ENCODE peak calls at places on chromosome 21, in six cellular contexts. One of them, this sample, is unnamed.

GRCh38 chr21:46124083-46124925 is 26.4 kb downstream of the COL6A2 start:
- DNase-seq in stimulated activated effector memory CD8-positive, alpha-beta T cell treated with anti-CD3 and anti-CD28 coated beads, Interleukin-12 subunit alpha, Interleukin-12 subunit beta, amount 100 ng/mL, for 72 hours: no peak
- DNase-seq in NCI-H774: no peak
- DNase-seq in SHP77: no peak
- DNase-seq in NCI-H1694 treated with DMSO at 0.1 percent for 48 hours: no peak
- DNase-seq in B cell: peak; percentile 45
- DNase-seq in this sample: no peak

GRCh38 chr21:28781602-28782274 is 210.9 kb downstream of the LTN1 start:
- DNase-seq in B cell: no peak
- DNase-seq in SHP77: no peak
- DNase-seq in NCI-H1694 treated with DMSO at 0.1 percent for 48 hours: no peak
- DNase-seq in NCI-H774: no peak
- DNase-seq in stimulated activated effector memory CD8-positive, alpha-beta T cell treated with anti-CD3 and anti-CD28 coated beads, Interleukin-12 subunit alpha, Interleukin-12 subunit beta, amount 100 ng/mL, for 72 hours: no peak
- DNase-seq in this sample: no peak

GRCh38 chr21:31484219-31484618 is 140.2 kb upstream of the TIAM1 start:
- DNase-seq in B cell: no peak
- DNase-seq in NCI-H774: no peak
- DNase-seq in stimulated activated effector memory CD8-positive, alpha-beta T cell treated with anti-CD3 and anti-CD28 coated beads, Interleukin-12 subunit alpha, Interleukin-12 subunit beta, amount 100 ng/mL, for 72 hours: no peak
- DNase-seq in NCI-H1694 treated with DMSO at 0.1 percent for 48 hours: no peak
- DNase-seq in SHP77: no peak
- DNase-seq in this sample: no peak

GRCh38 chr21:37453350-37453749 is 86.8 kb downstream of the DYRK1A start:
- DNase-seq in stimulated activated effector memory CD8-positive, alpha-beta T cell treated with anti-CD3 and anti-CD28 coated beads, Interleukin-12 subunit alpha, Interleukin-12 subunit beta, amount 100 ng/mL, for 72 hours: no peak
- DNase-seq in NCI-H1694 treated with DMSO at 0.1 percent for 48 hours: no peak
- DNase-seq in SHP77: no peak
- DNase-seq in NCI-H774: no peak
- DNase-seq in B cell: no peak
- DNase-seq in this sample: no peak

GRCh38 chr21:36379236-36379635 is 6.0 kb upstream of the CHAF1B start:
- DNase-seq in B cell: no peak
- DNase-seq in stimulated activated effector memory CD8-positive, alpha-beta T cell treated with anti-CD3 and anti-CD28 coated beads, Interleukin-12 subunit alpha, Interleukin-12 subunit beta, amount 100 ng/mL, for 72 hours: no peak
- DNase-seq in NCI-H1694 treated with DMSO at 0.1 percent for 48 hours: no peak
- DNase-seq in NCI-H774: no peak
- DNase-seq in SHP77: no peak
- DNase-seq in this sample: no peak

GRCh38 chr21:42841156-42841915 is 38.0 kb downstream of the WDR4 start:
- DNase-seq in NCI-H774: no peak
- DNase-seq in SHP77: no peak
- DNase-seq in B cell: peak; percentile 16
- DNase-seq in stimulated activated effector memory CD8-positive, alpha-beta T cell treated with anti-CD3 and anti-CD28 coated beads, Interleukin-12 subunit alpha, Interleukin-12 subunit beta, amount 100 ng/mL, for 72 hours: no peak
- DNase-seq in NCI-H1694 treated with DMSO at 0.1 percent for 48 hours: no peak
- DNase-seq in this sample: no peak

GRCh38 chr21:33362044-33362555 is 37.3 kb downstream of the IFNAR1 start:
- DNase-seq in stimulated activated effector memory CD8-positive, alpha-beta T cell treated with anti-CD3 and anti-CD28 coated beads, Interleukin-12 subunit alpha, Interleukin-12 subunit beta, amount 100 ng/mL, for 72 hours: no peak
- DNase-seq in NCI-H774: peak; percentile 87
- DNase-seq in NCI-H1694 treated with DMSO at 0.1 percent for 48 hours: no peak
- DNase-seq in SHP77: peak; percentile 87
- DNase-seq in B cell: peak; percentile 28
- DNase-seq in this sample: no peak

GRCh38 chr21:45982758-45983731 is 1.5 kb downstream of the COL6A1 start:
- DNase-seq in NCI-H774: no peak
- DNase-seq in stimulated activated effector memory CD8-positive, alpha-beta T cell treated with anti-CD3 and anti-CD28 coated beads, Interleukin-12 subunit alpha, Interleukin-12 subunit beta, amount 100 ng/mL, for 72 hours: no peak
- DNase-seq in NCI-H1694 treated with DMSO at 0.1 percent for 48 hours: no peak
- DNase-seq in B cell: peak; percentile 44
- DNase-seq in SHP77: no peak
- DNase-seq in this sample: no peak

GRCh38 chr21:34702341-34702807 is 33.6 kb downstream of the CLIC6 start:
- DNase-seq in stimulated activated effector memory CD8-positive, alpha-beta T cell treated with anti-CD3 and anti-CD28 coated beads, Interleukin-12 subunit alpha, Interleukin-12 subunit beta, amount 100 ng/mL, for 72 hours: no peak
- DNase-seq in NCI-H1694 treated with DMSO at 0.1 percent for 48 hours: no peak
- DNase-seq in B cell: no peak
- DNase-seq in SHP77: no peak
- DNase-seq in NCI-H774: no peak
- DNase-seq in this sample: no peak

GRCh38 chr21:36542312-36543101 is 62.6 kb upstream of the CLDN14 start:
- DNase-seq in NCI-H774: no peak
- DNase-seq in SHP77: no peak
- DNase-seq in stimulated activated effector memory CD8-positive, alpha-beta T cell treated with anti-CD3 and anti-CD28 coated beads, Interleukin-12 subunit alpha, Interleukin-12 subunit beta, amount 100 ng/mL, for 72 hours: no peak
- DNase-seq in NCI-H1694 treated with DMSO at 0.1 percent for 48 hours: no peak
- DNase-seq in B cell: no peak
- DNase-seq in this sample: no peak

GRCh38 chr21:37921091-37921490 is 4.8 kb upstream of the KCNJ6 start:
- DNase-seq in B cell: no peak
- DNase-seq in NCI-H774: no peak
- DNase-seq in NCI-H1694 treated with DMSO at 0.1 percent for 48 hours: no peak
- DNase-seq in stimulated activated effector memory CD8-positive, alpha-beta T cell treated with anti-CD3 and anti-CD28 coated beads, Interleukin-12 subunit alpha, Interleukin-12 subunit beta, amount 100 ng/mL, for 72 hours: no peak
- DNase-seq in SHP77: no peak
- DNase-seq in this sample: no peak

GRCh38 chr21:46150491-46151121 is 4.8 kb downstream of the FTCD start:
- DNase-seq in SHP77: no peak
- DNase-seq in NCI-H1694 treated with DMSO at 0.1 percent for 48 hours: no peak
- DNase-seq in B cell: no peak
- DNase-seq in stimulated activated effector memory CD8-positive, alpha-beta T cell treated with anti-CD3 and anti-CD28 coated beads, Interleukin-12 subunit alpha, Interleukin-12 subunit beta, amount 100 ng/mL, for 72 hours: no peak
- DNase-seq in NCI-H774: no peak
- DNase-seq in this sample: no peak

GRCh38 chr21:33229776-33230517 is at the start of gene IFNAR2:
- DNase-seq in stimulated activated effector memory CD8-positive, alpha-beta T cell treated with anti-CD3 and anti-CD28 coated beads, Interleukin-12 subunit alpha, Interleukin-12 subunit beta, amount 100 ng/mL, for 72 hours: peak; percentile 63
- DNase-seq in NCI-H774: peak; percentile 54
- DNase-seq in B cell: peak; percentile 97
- DNase-seq in NCI-H1694 treated with DMSO at 0.1 percent for 48 hours: no peak
- DNase-seq in SHP77: peak; percentile 60
- DNase-seq in this sample: peak; percentile 20

GRCh38 chr21:43741425-43742096 is 22.6 kb downstream of the PDXK start:
- DNase-seq in NCI-H774: no peak
- DNase-seq in SHP77: no peak
- DNase-seq in NCI-H1694 treated with DMSO at 0.1 percent for 48 hours: no peak
- DNase-seq in B cell: no peak
- DNase-seq in stimulated activated effector memory CD8-positive, alpha-beta T cell treated with anti-CD3 and anti-CD28 coated beads, Interleukin-12 subunit alpha, Interleukin-12 subunit beta, amount 100 ng/mL, for 72 hours: no peak
- DNase-seq in this sample: no peak

GRCh38 chr21:16279658-16280581 is 550.1 kb downstream of the USP25 start:
- DNase-seq in NCI-H1694 treated with DMSO at 0.1 percent for 48 hours: no peak
- DNase-seq in B cell: no peak
- DNase-seq in stimulated activated effector memory CD8-positive, alpha-beta T cell treated with anti-CD3 and anti-CD28 coated beads, Interleukin-12 subunit alpha, Interleukin-12 subunit beta, amount 100 ng/mL, for 72 hours: no peak
- DNase-seq in NCI-H774: no peak
- DNase-seq in SHP77: no peak
- DNase-seq in this sample: no peak

GRCh38 chr21:32918467-32919140 is 107.1 kb upstream of the OLIG2 start:
- DNase-seq in NCI-H1694 treated with DMSO at 0.1 percent for 48 hours: peak; percentile 71
- DNase-seq in stimulated activated effector memory CD8-positive, alpha-beta T cell treated with anti-CD3 and anti-CD28 coated beads, Interleukin-12 subunit alpha, Interleukin-12 subunit beta, amount 100 ng/mL, for 72 hours: no peak
- DNase-seq in NCI-H774: peak; percentile 11
- DNase-seq in B cell: no peak
- DNase-seq in SHP77: no peak
- DNase-seq in this sample: no peak

GRCh38 chr21:39904457-39904856 is 37.2 kb downstream of the PCP4 start:
- DNase-seq in NCI-H774: no peak
- DNase-seq in SHP77: no peak
- DNase-seq in NCI-H1694 treated with DMSO at 0.1 percent for 48 hours: no peak
- DNase-seq in B cell: no peak
- DNase-seq in stimulated activated effector memory CD8-positive, alpha-beta T cell treated with anti-CD3 and anti-CD28 coated beads, Interleukin-12 subunit alpha, Interleukin-12 subunit beta, amount 100 ng/mL, for 72 hours: no peak
- DNase-seq in this sample: no peak

GRCh38 chr21:44423312-44423821 is 31.9 kb upstream of the LRRC3 start:
- DNase-seq in B cell: no peak
- DNase-seq in NCI-H1694 treated with DMSO at 0.1 percent for 48 hours: no peak
- DNase-seq in stimulated activated effector memory CD8-positive, alpha-beta T cell treated with anti-CD3 and anti-CD28 coated beads, Interleukin-12 subunit alpha, Interleukin-12 subunit beta, amount 100 ng/mL, for 72 hours: no peak
- DNase-seq in NCI-H774: no peak
- DNase-seq in SHP77: no peak
- DNase-seq in this sample: no peak

GRCh38 chr21:46392921-46393320 is 65.8 kb upstream of the DIP2A start:
- DNase-seq in SHP77: peak; percentile 30
- DNase-seq in B cell: no peak
- DNase-seq in stimulated activated effector memory CD8-positive, alpha-beta T cell treated with anti-CD3 and anti-CD28 coated beads, Interleukin-12 subunit alpha, Interleukin-12 subunit beta, amount 100 ng/mL, for 72 hours: no peak
- DNase-seq in NCI-H1694 treated with DMSO at 0.1 percent for 48 hours: peak; percentile 32
- DNase-seq in NCI-H774: no peak
- DNase-seq in this sample: no peak

This sample was measured in NCI-H446 treated with DMSO at 0.1 percent for 48 hours.